ENCODE peak calls at places on chromosomes 1 and 21, in eight cellular contexts. T is left colon, F is NCI-H345, L is MCF 10A, V is NCI-H2171 treated with DMSO at 0.1 percent for 48 hours, A is mesenteric fat pad, H is T-helper 9 cell, Z is neural crest cell. N is an unnamed sample.

GRCh38 chr21:37381883-37382585 is 15.5 kb downstream of the DYRK1A start:
- DNase-seq in T (no peak), F (no peak), L (no peak), V (no peak), A (no peak), H (no peak), Z (no peak), N (no peak)

GRCh38 chr1:100941098-100941527 is 45.2 kb downstream of the SLC30A7 start:
- DNase-seq in T (no peak), F (no peak), L (no peak), V (no peak), A (no peak), H (no peak), Z (no peak), N (no peak)

GRCh38 chr1:210688482-210689233 is 360.0 kb downstream of the HHAT start:
- DNase-seq in T (no peak), F (no peak), L (no peak), V (no peak), A (no peak), H (no peak), Z (no peak), N (no peak)

GRCh38 chr1:207878939-207879338 is 32.0 kb downstream of the CD34 start:
- DNase-seq in T (no peak), F (no peak), L (no peak), V (no peak), A (no peak), H (no peak), Z (no peak), N (no peak)

GRCh38 chr1:228364706-228365213 is 41.9 kb downstream of the TRIM11 start:
- DNase-seq in T (no peak), F (no peak), L (no peak), V (no peak), A (no peak), H (no peak), Z (no peak), N (no peak)

GRCh38 chr1:230682882-230683610 is 30.9 kb downstream of the AGT start:
- DNase-seq in T (no peak), F (no peak), L (peak; percentile 35), V (peak; percentile 73), A (no peak), H (no peak), Z (no peak), N (no peak)

GRCh38 chr1:156308078-156308477 is 9.0 kb upstream of the VHLL start:
- DNase-seq in T (no peak), F (no peak), L (no peak), V (no peak), A (no peak), H (no peak), Z (no peak), N (no peak)

GRCh38 chr1:212674872-212675271 is 24.8 kb downstream of the BATF3 start:
- DNase-seq in T (no peak), F (no peak), L (no peak), V (no peak), A (no peak), H (no peak), Z (no peak), N (no peak)

GRCh38 chr1:201917362-201918033 is 28.8 kb downstream of the SHISA4 start:
- DNase-seq in T (no peak), F (no peak), L (peak; percentile 96), V (no peak), A (no peak), H (no peak), Z (no peak), N (no peak)

GRCh38 chr1:113141650-113142473 is 68.9 kb downstream of the LRIG2 start:
- DNase-seq in T (no peak), F (no peak), L (peak; percentile 22), V (no peak), A (no peak), H (no peak), Z (no peak), N (no peak)

GRCh38 chr1:20219991-20220390 is 33.7 kb upstream of the PLA2G2C start:
- DNase-seq in T (no peak), F (no peak), L (no peak), V (peak; percentile 29), A (peak; percentile 24), H (no peak), Z (no peak), N (no peak)

GRCh38 chr1:27615346-27616004 is 11.5 kb upstream of the AHDC1 start:
- DNase-seq in T (no peak), F (no peak), L (no peak), V (no peak), A (no peak), H (no peak), Z (no peak), N (no peak)

N was measured in ELF-1.